ENCODE peak calls at places on chromosomes 6 and 20, in five cellular contexts. One of them, this sample, is unnamed.

GRCh38 chr20:31815408-31816188 is 3.6 kb upstream of the MYLK2 start:
- DNase-seq in fibroblast of villous mesenchyme: peak
- DNase-seq in cardiac septum: no peak
- DNase-seq in NCI-H1092 treated with DMSO at 0.1 percent for 48 hours: peak
- DNase-seq in cardiac fibroblast: peak
- DNase-seq in this sample: no peak

GRCh38 chr6:170085475-170086401 is 205.1 kb downstream of the DLL1 start:
- DNase-seq in fibroblast of villous mesenchyme: peak
- DNase-seq in cardiac septum: peak
- DNase-seq in NCI-H1092 treated with DMSO at 0.1 percent for 48 hours: peak
- DNase-seq in cardiac fibroblast: no peak
- DNase-seq in this sample: no peak

GRCh38 chr6:151565940-151566339 is 72.1 kb downstream of the CCDC170 start:
- DNase-seq in fibroblast of villous mesenchyme: no peak
- DNase-seq in cardiac septum: no peak
- DNase-seq in NCI-H1092 treated with DMSO at 0.1 percent for 48 hours: no peak
- DNase-seq in cardiac fibroblast: no peak
- DNase-seq in this sample: no peak

GRCh38 chr6:56241106-56241812 is 6.1 kb downstream of the COL21A1 start:
- DNase-seq in fibroblast of villous mesenchyme: no peak
- DNase-seq in NCI-H1092 treated with DMSO at 0.1 percent for 48 hours: peak
- DNase-seq in cardiac fibroblast: no peak
- DNase-seq in cardiac septum: no peak
- DNase-seq in this sample: no peak

GRCh38 chr6:150004783-150005717 is 20.3 kb downstream of the RAET1L start:
- DNase-seq in cardiac fibroblast: peak
- DNase-seq in NCI-H1092 treated with DMSO at 0.1 percent for 48 hours: peak
- DNase-seq in fibroblast of villous mesenchyme: peak
- DNase-seq in cardiac septum: peak
- DNase-seq in this sample: peak

GRCh38 chr20:47677314-47678129 is 107.8 kb downstream of the SULF2 start:
- DNase-seq in fibroblast of villous mesenchyme: peak
- DNase-seq in NCI-H1092 treated with DMSO at 0.1 percent for 48 hours: peak
- DNase-seq in cardiac fibroblast: peak
- DNase-seq in cardiac septum: peak
- DNase-seq in this sample: peak

GRCh38 chr6:54465649-54466300 is 157.5 kb downstream of the TINAG start:
- DNase-seq in cardiac fibroblast: no peak
- DNase-seq in NCI-H1092 treated with DMSO at 0.1 percent for 48 hours: no peak
- DNase-seq in cardiac septum: no peak
- DNase-seq in fibroblast of villous mesenchyme: no peak
- DNase-seq in this sample: no peak

GRCh38 chr20:4160761-4161305 is 145.5 kb upstream of the RNF24 start:
- DNase-seq in cardiac fibroblast: no peak
- DNase-seq in cardiac septum: no peak
- DNase-seq in fibroblast of villous mesenchyme: peak
- DNase-seq in NCI-H1092 treated with DMSO at 0.1 percent for 48 hours: no peak
- DNase-seq in this sample: peak

GRCh38 chr20:19757973-19758887 is at the start of gene RIN2:
- DNase-seq in NCI-H1092 treated with DMSO at 0.1 percent for 48 hours: peak
- DNase-seq in fibroblast of villous mesenchyme: peak
- DNase-seq in cardiac septum: peak
- DNase-seq in cardiac fibroblast: peak
- DNase-seq in this sample: peak

GRCh38 chr20:64069614-64070243 is 6.7 kb downstream of the TCEA2 start:
- DNase-seq in fibroblast of villous mesenchyme: no peak
- DNase-seq in cardiac septum: no peak
- DNase-seq in cardiac fibroblast: no peak
- DNase-seq in NCI-H1092 treated with DMSO at 0.1 percent for 48 hours: no peak
- DNase-seq in this sample: no peak

This sample was measured in mucosa of gallbladder.